ENCODE peak calls at places on chromosomes 16 and 17, in seven cellular contexts. O, L, U, T, S, Y and N are unnamed samples.
A peak's percentile ranks its signal among the peaks of the same experiment; 100 is the strongest.

GRCh38 chr17:41521574-41522261 is 3.0 kb upstream of the KRT15 start:
- DNase-seq in O (peak; percentile 83), S (no peak), U (no peak), L (peak; percentile 95), Y (no peak), T (peak; percentile 68), N (no peak)

GRCh38 chr16:14249291-14250032 is 178.3 kb downstream of the MRTFB start:
- DNase-seq in Y (peak; percentile 31), U (no peak), L (peak; percentile 54), O (peak; percentile 46), S (peak; percentile 15), T (peak; percentile 61), N (no peak)

GRCh38 chr17:38897176-38897575 is 27.3 kb downstream of the LASP1 start:
- DNase-seq in U (peak; percentile 59), O (no peak), L (no peak), Y (peak; percentile 53), T (peak; percentile 61), S (no peak), N (peak; percentile 59)

GRCh38 chr16:86786338-86786737 is 208.0 kb downstream of the FOXL1 start:
- DNase-seq in S (no peak), Y (no peak), O (no peak), L (no peak), T (no peak), U (no peak), N (no peak)

GRCh38 chr17:58039975-58040374 is 32.9 kb upstream of the SRSF1 start:
- DNase-seq in O (no peak), S (no peak), T (no peak), Y (no peak), U (no peak), L (no peak), N (no peak)

GRCh38 chr17:37779554-37779953 is 34.7 kb upstream of the HNF1B start:
- DNase-seq in O (no peak), T (peak; percentile 20), U (no peak), Y (no peak), L (peak; percentile 30), S (no peak), N (no peak)

GRCh38 chr17:27888945-27889344 is 4.2 kb downstream of the LYRM9 start:
- DNase-seq in L (no peak), O (no peak), Y (no peak), T (peak; percentile 35), U (no peak), S (no peak), N (no peak)

GRCh38 chr17:45794840-45795239 is 10.7 kb downstream of the CRHR1 start:
- DNase-seq in Y (no peak), U (no peak), S (no peak), O (peak; percentile 49), T (no peak), L (peak; percentile 32), N (no peak)

GRCh38 chr16:10575506-10576130 is 4.8 kb downstream of the EMP2 start:
- DNase-seq in T (peak; percentile 61), L (no peak), Y (no peak), U (no peak), S (no peak), O (no peak), N (no peak)

GRCh38 chr16:85112364-85112763 is at the start of gene CIBAR2:
- DNase-seq in T (no peak), S (no peak), O (peak; percentile 29), U (no peak), Y (peak; percentile 50), L (no peak), N (no peak)

GRCh38 chr17:27495460-27495859 is 39.2 kb downstream of the KSR1 start:
- DNase-seq in Y (no peak), U (no peak), T (no peak), O (no peak), L (no peak), S (no peak), N (no peak)

GRCh38 chr17:51044964-51045363 is 75.7 kb downstream of the SPAG9 start:
- DNase-seq in O (no peak), U (no peak), S (no peak), L (no peak), Y (no peak), T (no peak), N (no peak)

GRCh38 chr17:43125133-43125966 is at the start of gene BRCA1:
- DNase-seq in U (peak; percentile 95), T (peak; percentile 99), Y (peak; percentile 97), L (peak; percentile 98), O (peak; percentile 100), S (peak; percentile 98), N (peak; percentile 96)

GRCh38 chr17:80539022-80539421 is 5.6 kb upstream of the RPTOR start:
- DNase-seq in Y (no peak), T (no peak), L (no peak), S (no peak), O (peak; percentile 34), U (no peak), N (no peak)

GRCh38 chr16:51834131-51834530 is 683.1 kb upstream of the SALL1 start:
- DNase-seq in S (no peak), Y (no peak), L (no peak), O (no peak), U (no peak), T (peak; percentile 15), N (no peak)

GRCh38 chr17:64401941-64402340 is 11.3 kb upstream of the PECAM1 start:
- DNase-seq in L (no peak), O (no peak), T (no peak), U (no peak), S (no peak), Y (no peak), N (peak; percentile 24)

GRCh38 chr17:50501054-50501453 is 7.2 kb upstream of the MYCBPAP start:
- DNase-seq in O (peak; percentile 54), Y (no peak), U (peak; percentile 41), S (no peak), T (peak; percentile 43), L (peak; percentile 76), N (no peak)

GRCh38 chr16:63938661-63939060 is 1183.2 kb downstream of the CDH11 start:
- DNase-seq in O (no peak), Y (no peak), T (no peak), S (peak; percentile 7), U (no peak), L (no peak), N (no peak)

GRCh38 chr16:85517780-85518179 is 95.3 kb upstream of the GSE1 start:
- DNase-seq in O (no peak), U (no peak), S (no peak), L (no peak), T (no peak), Y (no peak), N (no peak)

GRCh38 chr16:66973716-66974115 is 12.7 kb downstream of the CES3 start:
- DNase-seq in T (no peak), L (no peak), S (no peak), U (no peak), O (no peak), Y (no peak), N (no peak)

GRCh38 chr17:79992657-79993389 is 42.8 kb downstream of the TBC1D16 start:
- DNase-seq in Y (no peak), S (no peak), U (no peak), O (no peak), T (no peak), L (no peak), N (no peak)

GRCh38 chr16:2587891-2588565 is 50.2 kb downstream of the PDPK1 start:
- DNase-seq in O (no peak), T (no peak), Y (no peak), U (peak; percentile 16), L (no peak), S (no peak), N (no peak)

GRCh38 chr17:31841850-31842415 is 17.1 kb downstream of the COPRS start:
- DNase-seq in L (no peak), S (no peak), T (no peak), Y (no peak), O (no peak), U (no peak), N (no peak)
- H3K4me3 ChIP-seq in L (peak overlapping the region; percentile 58), S (no peak overlapping the region), T (no peak overlapping the region), Y (no peak overlapping the region), O (no peak overlapping the region), U (no peak overlapping the region), N (peak overlapping the region; percentile 40)

GRCh38 chr17:78460176-78460675 is 81.8 kb downstream of the PGS1 start:
- DNase-seq in U (no peak), S (no peak), T (no peak), O (no peak), Y (no peak), L (no peak), N (no peak)

GRCh38 chr17:78459696-78460095 is 81.2 kb downstream of the PGS1 start:
- DNase-seq in U (no peak), O (no peak), Y (no peak), T (no peak), L (no peak), S (no peak), N (no peak)

GRCh38 chr17:78460951-78461944 is 82.8 kb downstream of the PGS1 start:
- DNase-seq in T (no peak), U (no peak), O (no peak), L (no peak), Y (no peak), S (no peak), N (no peak)

GRCh38 chr17:78458739-78459335 is 80.4 kb downstream of the PGS1 start:
- DNase-seq in U (no peak), Y (no peak), O (no peak), L (no peak), S (no peak), T (no peak), N (no peak)

GRCh38 chr17:78462148-78462547 is 83.7 kb downstream of the PGS1 start:
- DNase-seq in L (no peak), O (no peak), S (no peak), U (no peak), T (no peak), Y (no peak), N (no peak)
- H3K4me3 ChIP-seq in L (no peak overlapping the region), O (no peak overlapping the region), S (no peak overlapping the region), U (no peak overlapping the region), T (no peak overlapping the region), Y (no peak overlapping the region), N (no peak overlapping the region)

GRCh38 chr17:60597297-60597696 is 2.7 kb upstream of the PPM1D start:
- DNase-seq in S (no peak), Y (no peak), T (no peak), L (no peak), U (no peak), O (no peak), N (no peak)

GRCh38 chr17:60599620-60600489 is at the start of gene PPM1D:
- DNase-seq in O (peak; percentile 100), U (peak; percentile 100), S (peak; percentile 95), L (peak; percentile 99), T (peak; percentile 100), Y (peak; percentile 98), N (peak; percentile 99)

GRCh38 chr17:60600490-60601431 is 768 bp downstream of the PPM1D start:
- DNase-seq in T (peak; percentile 89), Y (peak; percentile 74), O (peak; percentile 89), S (peak; percentile 70), U (peak; percentile 85), L (peak; percentile 93), N (peak; percentile 87)

GRCh38 chr17:60599220-60599619 is 773 bp upstream of the PPM1D start:
- DNase-seq in T (no peak), S (no peak), L (no peak), Y (peak; percentile 11), O (no peak), U (no peak), N (no peak)

GRCh38 chr17:60598001-60598736 is 1.8 kb upstream of the PPM1D start:
- DNase-seq in O (no peak), Y (no peak), U (no peak), T (no peak), L (no peak), S (no peak), N (no peak)
- H3K4me3 ChIP-seq in O (no peak overlapping the region), Y (peak overlapping the region; percentile 80), U (no peak overlapping the region), T (no peak overlapping the region), L (no peak overlapping the region), S (no peak overlapping the region), N (no peak overlapping the region)

GRCh38 chr17:9023389-9024210 is 2.3 kb downstream of the NTN1 start:
- DNase-seq in T (no peak), L (no peak), O (no peak), U (no peak), Y (no peak), S (no peak), N (peak; percentile 77)
- H3K4me3 ChIP-seq in T (no peak overlapping the region), L (no peak overlapping the region), O (no peak overlapping the region), U (peak overlapping the region; percentile 35), Y (no peak overlapping the region), S (no peak overlapping the region), N (peak overlapping the region; percentile 74)